ENCODE peak calls at places on chromosome 9, in six cellular contexts. P is ovary, G is pancreas, I is GM12878, Q is gastrocnemius medialis, X is GM13976. C is an unnamed sample.

GRCh38 chr9:114551750-114552685 is 35.6 kb upstream of the ATP6V1G1 start:
- DNase-seq in P (peak; percentile 88), I (no peak), G (no peak), X (no peak), Q (peak; percentile 2), C (no peak)

GRCh38 chr9:81549500-81550206 is 139.7 kb downstream of the TLE1 start:
- DNase-seq in G (no peak), X (no peak), Q (no peak), P (no peak), I (no peak), C (no peak)

GRCh38 chr9:91179237-91180138 is 182.2 kb downstream of the AUH start:
- DNase-seq in I (no peak), Q (no peak), X (no peak), G (peak; percentile 34), P (no peak), C (no peak)

GRCh38 chr9:127065592-127065991 is 56.8 kb downstream of the ANGPTL2 start:
- DNase-seq in G (no peak), X (no peak), I (no peak), Q (no peak), P (no peak), C (no peak)

GRCh38 chr9:126109575-126109974 is 217.1 kb upstream of the MVB12B start:
- DNase-seq in I (no peak), P (no peak), Q (no peak), X (no peak), G (peak; percentile 17), C (no peak)

GRCh38 chr9:69455311-69455710 is 130.3 kb downstream of the ENTREP1 start:
- DNase-seq in I (no peak), G (no peak), X (no peak), Q (no peak), P (no peak), C (no peak)

GRCh38 chr9:116493183-116493582 is 193.9 kb upstream of the TRIM32 start:
- DNase-seq in P (no peak), X (no peak), G (no peak), Q (no peak), I (no peak), C (no peak)

GRCh38 chr9:89882876-89883275 is 278.1 kb downstream of the GADD45G start:
- DNase-seq in P (no peak), I (no peak), Q (no peak), G (no peak), X (no peak), C (no peak)

GRCh38 chr9:79377315-79377855 is 194.4 kb upstream of the TLE4 start:
- DNase-seq in I (no peak), G (no peak), P (no peak), X (no peak), Q (no peak), C (no peak)

GRCh38 chr9:83701769-83702168 is 6.0 kb downstream of the UBQLN1 start:
- DNase-seq in G (no peak), X (no peak), I (no peak), Q (no peak), P (no peak), C (no peak)

GRCh38 chr9:133814586-133815090 is 76.5 kb upstream of the SARDH start:
- DNase-seq in G (no peak), I (no peak), Q (no peak), P (no peak), X (no peak), C (no peak)

GRCh38 chr9:133680976-133681657 is 45.0 kb downstream of the DBH start:
- DNase-seq in X (no peak), P (no peak), I (no peak), Q (no peak), G (no peak), C (no peak)

GRCh38 chr9:112142420-112142819 is 32.7 kb downstream of the SUSD1 start:
- DNase-seq in I (no peak), P (no peak), Q (no peak), G (no peak), X (no peak), C (no peak)

GRCh38 chr9:130267930-130268329 is 2.4 kb downstream of the HMCN2 start:
- DNase-seq in G (no peak), Q (no peak), I (no peak), P (no peak), X (no peak), C (no peak)

GRCh38 chr9:130729145-130729544 is 35.6 kb downstream of the EXOSC2 start:
- DNase-seq in X (no peak), Q (no peak), G (no peak), I (no peak), P (no peak), C (no peak)

GRCh38 chr9:115849679-115850412 is 303.7 kb upstream of the PAPPA start:
- DNase-seq in I (no peak), G (no peak), P (no peak), X (no peak), Q (no peak), C (no peak)

GRCh38 chr9:70805953-70806352 is 315.5 kb downstream of the TRPM3 start:
- DNase-seq in P (peak; percentile 77), I (no peak), X (no peak), Q (peak; percentile 22), G (no peak), C (no peak)

GRCh38 chr9:14415947-14416346 is 102.0 kb upstream of the NFIB start:
- DNase-seq in Q (no peak), P (no peak), G (no peak), I (no peak), X (no peak), C (no peak)

GRCh38 chr9:74499770-74500583 is 2.8 kb downstream of the RORB start:
- DNase-seq in X (peak; percentile 7), G (no peak), I (no peak), Q (no peak), P (no peak), C (peak; percentile 8)

GRCh38 chr9:27471789-27472585 is 52.1 kb upstream of the IFNK start:
- DNase-seq in Q (no peak), X (no peak), G (no peak), I (no peak), P (peak; percentile 37), C (no peak)

GRCh38 chr9:97376902-97377301 is 35.0 kb upstream of the TDRD7 start:
- DNase-seq in Q (no peak), I (no peak), G (peak; percentile 19), X (no peak), P (no peak), C (no peak)

GRCh38 chr9:19493174-19493811 is 84.5 kb downstream of the ACER2 start:
- DNase-seq in Q (no peak), G (peak; percentile 65), I (peak; percentile 11), P (peak; percentile 45), X (peak; percentile 74), C (peak; percentile 60)

GRCh38 chr9:80504525-80505235 is 932.9 kb downstream of the TLE4 start:
- DNase-seq in G (no peak), I (no peak), X (no peak), P (no peak), Q (no peak), C (no peak)

GRCh38 chr9:72443855-72444254 is 77.6 kb upstream of the TMC1 start:
- DNase-seq in X (peak; percentile 67), P (no peak), I (peak; percentile 85), G (no peak), Q (no peak), C (peak; percentile 69)

GRCh38 chr9:15785584-15785983 is 232.7 kb downstream of the CCDC171 start:
- DNase-seq in P (no peak), I (no peak), X (no peak), G (no peak), Q (no peak), C (no peak)

GRCh38 chr9:137776306-137776995 is 101.1 kb upstream of the CACNA1B start:
- DNase-seq in Q (no peak), I (no peak), X (no peak), P (no peak), G (no peak), C (no peak)

GRCh38 chr9:136954270-136955083 is 2.4 kb downstream of the LCN12 start:
- DNase-seq in P (no peak), I (no peak), X (no peak), Q (no peak), G (no peak), C (no peak)

GRCh38 chr9:14585730-14586473 is 107.3 kb downstream of the ZDHHC21 start:
- DNase-seq in I (peak; percentile 81), P (no peak), G (no peak), X (peak; percentile 51), Q (no peak), C (peak; percentile 45)

GRCh38 chr9:131097948-131098278 is 1.6 kb downstream of the AIF1L start:
- DNase-seq in G (no peak), P (no peak), I (no peak), X (no peak), Q (no peak), C (no peak)

GRCh38 chr9:18442629-18443491 is 31.1 kb upstream of the ADAMTSL1 start:
- DNase-seq in X (peak; percentile 57), P (peak; percentile 63), Q (peak; percentile 29), G (peak; percentile 68), I (no peak), C (peak; percentile 63)

GRCh38 chr9:18441245-18441644 is 32.7 kb upstream of the ADAMTSL1 start:
- DNase-seq in I (no peak), P (no peak), Q (no peak), G (no peak), X (peak; percentile 18), C (peak; percentile 6)

GRCh38 chr9:18438951-18439350 is 35.0 kb upstream of the ADAMTSL1 start:
- DNase-seq in X (no peak), G (no peak), I (no peak), Q (no peak), P (no peak), C (no peak)

GRCh38 chr9:18437315-18438200 is 36.4 kb upstream of the ADAMTSL1 start:
- DNase-seq in P (peak; percentile 28), I (no peak), X (no peak), Q (no peak), G (no peak), C (no peak)

GRCh38 chr9:18438300-18438925 is 35.5 kb upstream of the ADAMTSL1 start:
- DNase-seq in X (no peak), Q (no peak), P (peak; percentile 57), G (peak; percentile 68), I (no peak), C (no peak)
- TF ChIP-seq CTCF in X (no peak), Q (no peak), P (peak; percentile 25), G (no peak), I (no peak), C (no peak)

GRCh38 chr9:101791938-101792337 is 53.5 kb upstream of the GRIN3A start:
- DNase-seq in I (no peak), G (no peak), Q (no peak), P (no peak), X (no peak), C (no peak)
- TF ChIP-seq CTCF in I (peak; percentile 26), G (no peak), Q (no peak), P (no peak), X (no peak), C (no peak)

GRCh38 chr9:6997330-6997729 is 239.6 kb downstream of the KDM4C start:
- DNase-seq in I (no peak), X (no peak), G (no peak), P (no peak), Q (no peak), C (no peak)
- TF ChIP-seq CTCF in I (no peak), X (no peak), G (no peak), P (no peak), Q (no peak), C (no peak)

DNA sequence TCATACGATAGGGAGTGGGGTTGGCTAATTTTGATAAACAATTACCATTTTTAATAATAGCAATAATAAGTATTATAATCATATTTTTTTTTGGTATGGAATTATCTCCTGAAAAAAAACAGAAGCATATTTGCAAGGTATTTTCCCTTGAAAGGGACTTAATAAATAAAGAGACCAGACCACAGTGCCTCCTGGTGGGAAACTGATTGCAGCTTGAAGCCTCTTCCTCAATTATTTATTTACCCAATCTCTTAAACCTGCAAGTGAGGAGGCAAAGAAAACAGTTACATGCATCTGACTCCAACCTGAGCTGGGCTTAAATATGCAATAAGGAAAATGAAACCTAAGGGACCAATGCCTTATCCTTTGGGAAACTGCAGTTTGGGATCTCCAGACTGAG is 388.1 kb upstream of the ACO1 start:
- DNase-seq in P (no peak), I (no peak), Q (no peak), X (no peak), G (no peak), C (no peak)
- TF ChIP-seq CTCF in P (no peak), I (no peak), Q (no peak), X (no peak), G (no peak), C (no peak)

C was measured in GM20000.